ENCODE peak calls at places on chromosomes 12 and 14, in seven cellular contexts. Z, S, J, X, Q, W and G are unnamed samples.

GRCh38 chr14:76829650-76830421 is 3.6 kb downstream of the LRRC74A start:
- DNase-seq in Z (no peak), S (no peak), J (peak), X (no peak), Q (no peak), W (peak), G (no peak)

GRCh38 chr12:1920971-1921370 is 2.5 kb upstream of the CACNA2D4 start:
- DNase-seq in Z (no peak), S (no peak), J (no peak), X (no peak), Q (no peak), W (peak), G (no peak)

GRCh38 chr14:22973217-22974032 is 8.9 kb downstream of the AJUBA start:
- DNase-seq in Z (no peak), S (peak), J (peak), X (no peak), Q (no peak), W (no peak), G (no peak)

GRCh38 chr14:98903371-98903770 is 368.6 kb downstream of the BCL11B start:
- DNase-seq in Z (no peak), S (no peak), J (no peak), X (no peak), Q (no peak), W (no peak), G (no peak)

GRCh38 chr14:74948228-74949175 is 6.9 kb downstream of the PGF start:
- DNase-seq in Z (no peak), S (no peak), J (no peak), X (no peak), Q (no peak), W (no peak), G (no peak)

GRCh38 chr14:96512602-96513397 is 10.6 kb downstream of the PAPOLA start:
- DNase-seq in Z (no peak), S (no peak), J (no peak), X (no peak), Q (no peak), W (no peak), G (no peak)

GRCh38 chr14:93128785-93129459 is 13.2 kb upstream of the ITPK1 start:
- DNase-seq in Z (no peak), S (no peak), J (no peak), X (no peak), Q (no peak), W (no peak), G (no peak)

GRCh38 chr14:81314443-81315175 is 85.5 kb downstream of the STON2 start:
- DNase-seq in Z (no peak), S (no peak), J (no peak), X (no peak), Q (no peak), W (no peak), G (no peak)

GRCh38 chr14:68245146-68246073 is 425.8 kb downstream of the RAD51B start:
- DNase-seq in Z (no peak), S (no peak), J (peak), X (peak), Q (no peak), W (no peak), G (no peak)

GRCh38 chr14:105094193-105094907 is 29.1 kb upstream of the GPR132 start:
- DNase-seq in Z (no peak), S (no peak), J (no peak), X (no peak), Q (no peak), W (no peak), G (no peak)

DNA sequence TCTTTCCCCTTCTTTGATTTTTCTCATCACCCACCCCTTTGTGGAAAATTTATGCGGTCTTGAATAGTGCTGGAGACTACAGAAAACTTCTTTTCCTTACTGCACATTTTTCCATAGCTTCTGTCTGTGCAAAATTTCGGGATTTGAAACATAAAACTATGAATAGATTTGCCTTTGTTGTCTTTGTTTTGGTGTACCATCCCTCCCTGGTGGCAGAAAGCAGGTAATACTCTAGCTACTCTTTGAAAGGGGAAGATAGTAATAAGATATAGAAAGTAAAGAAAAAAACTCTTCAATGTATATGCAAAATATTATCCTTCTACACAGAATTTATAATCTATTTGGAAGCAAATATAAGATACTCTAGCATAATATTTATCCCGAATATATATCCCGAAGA is 79.1 kb upstream of the LMO3 start:
- DNase-seq in Z (no peak), S (peak), J (peak), X (no peak), Q (no peak), W (no peak), G (no peak)
- TF ChIP-seq CTCF in Z (peak), S (peak), J (peak), X (peak), Q (no peak), W (no peak), G (peak)

DNA sequence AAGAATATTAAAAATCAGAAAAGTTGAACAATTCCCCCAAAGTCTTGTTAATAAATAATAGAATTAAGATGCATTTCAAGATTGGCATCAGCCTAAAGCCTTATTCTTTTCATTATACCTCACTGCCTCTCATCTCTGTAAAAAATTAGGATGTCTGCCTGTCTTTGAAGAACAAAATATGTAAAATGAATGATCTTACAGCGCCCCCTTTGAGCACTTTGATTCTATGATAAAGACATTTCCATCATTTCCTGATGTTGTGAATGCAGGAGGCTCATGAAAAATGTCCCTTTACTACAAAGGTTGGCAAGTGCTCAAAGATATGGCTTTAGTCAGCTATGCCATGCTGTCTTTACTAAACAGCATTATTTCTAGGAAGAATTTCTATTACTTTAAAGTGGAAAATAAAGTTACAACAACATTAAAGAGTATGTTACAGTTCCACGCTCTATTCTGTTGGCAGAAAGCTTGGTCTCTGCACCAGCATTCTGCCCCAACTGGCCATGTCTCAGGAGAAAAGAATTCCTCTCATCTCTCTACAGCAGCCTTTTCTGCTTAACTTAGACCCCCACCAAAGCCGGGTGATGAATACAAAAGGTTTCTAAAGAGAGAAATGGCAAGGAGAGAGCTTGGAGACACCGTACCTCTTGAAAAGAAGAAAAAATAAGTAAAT is 95.1 kb downstream of the LLPH start:
- DNase-seq in Z (peak), S (peak), J (peak), X (peak), Q (no peak), W (no peak), G (no peak)
- TF ChIP-seq CTCF in Z (peak), S (peak), J (peak), X (peak), Q (peak), W (no peak), G (peak)

GRCh38 chr12:114166360-114166759 is 200.2 kb upstream of the RBM19 start:
- DNase-seq in Z (peak), S (peak), J (peak), X (peak), Q (peak), W (peak), G (no peak)
- TF ChIP-seq CTCF in Z (peak), S (peak), J (peak), X (peak), Q (peak), W (peak), G (peak)

GRCh38 chr12:6471992-6472366 is 1.5 kb upstream of the VAMP1 start:
- DNase-seq in Z (no peak), S (no peak), J (no peak), X (no peak), Q (no peak), W (no peak), G (no peak)

GRCh38 chr12:6472491-6472890 is 2.0 kb upstream of the VAMP1 start:
- DNase-seq in Z (no peak), S (no peak), J (no peak), X (no peak), Q (no peak), W (no peak), G (no peak)

GRCh38 chr12:6469609-6470374 is 685 bp downstream of the VAMP1 start:
- DNase-seq in Z (no peak), S (no peak), J (no peak), X (no peak), Q (no peak), W (no peak), G (no peak)

GRCh38 chr12:6469092-6469491 is 1.4 kb downstream of the VAMP1 start:
- DNase-seq in Z (no peak), S (no peak), J (no peak), X (no peak), Q (no peak), W (no peak), G (no peak)

DNA sequence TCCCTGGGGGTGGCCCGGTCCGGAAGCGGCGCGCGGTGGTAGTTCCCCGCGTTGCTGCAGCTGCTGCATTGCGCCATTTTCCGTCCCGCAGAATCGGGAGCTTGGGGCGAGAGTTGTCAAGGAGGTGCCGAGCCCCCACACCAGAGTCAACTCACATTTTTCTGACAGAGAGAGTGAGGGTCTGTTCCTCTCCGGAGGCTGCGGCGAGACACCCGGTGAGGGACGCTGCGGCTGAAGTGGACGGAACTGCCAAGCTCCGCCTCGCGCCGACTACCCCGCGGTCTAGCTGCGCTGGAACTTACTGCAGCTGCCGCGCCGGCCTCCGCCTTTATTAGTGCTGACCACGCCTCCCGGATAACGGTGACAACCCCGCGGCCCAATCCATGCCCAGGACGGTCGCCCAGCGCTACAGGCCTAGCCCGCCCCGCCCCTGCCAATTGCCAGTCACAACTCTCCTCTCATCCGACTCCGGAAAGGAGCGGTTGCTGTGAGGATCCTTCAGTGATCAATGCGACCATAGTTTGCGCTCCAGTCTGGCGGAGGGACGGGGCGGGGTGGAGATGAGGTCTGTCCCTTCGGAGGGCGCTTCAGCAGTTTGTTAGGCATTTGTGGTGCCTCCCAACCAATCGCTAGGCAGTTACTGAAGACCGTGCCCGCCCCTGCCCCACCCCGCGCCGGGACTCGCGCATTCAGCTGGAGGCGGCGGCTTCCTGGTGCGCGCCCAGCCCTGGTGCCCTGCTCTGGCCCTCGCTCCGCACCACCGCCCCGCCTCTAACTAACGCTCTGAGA is at the start of gene VAMP1:
- DNase-seq in Z (peak), S (peak), J (peak), X (peak), Q (peak), W (peak), G (peak)
- TF ChIP-seq CTCF in Z (no peak), S (no peak), J (no peak), X (no peak), Q (no peak), W (peak), G (no peak)

GRCh38 chr12:105162174-105162573 is 54.6 kb downstream of the WASHC4 start:
- DNase-seq in Z (no peak), S (no peak), J (no peak), X (no peak), Q (no peak), W (no peak), G (no peak)
- TF ChIP-seq CTCF in Z (no peak), S (no peak), J (no peak), X (no peak), Q (no peak), W (no peak), G (no peak)

GRCh38 chr12:12608557-12608957 is 3.1 kb upstream of the CREBL2 start:
- DNase-seq in Z (no peak), S (peak), J (peak), X (no peak), Q (no peak), W (no peak), G (no peak)
- TF ChIP-seq CTCF in Z (no peak), S (peak), J (no peak), X (no peak), Q (peak), W (no peak), G (no peak)

DNA sequence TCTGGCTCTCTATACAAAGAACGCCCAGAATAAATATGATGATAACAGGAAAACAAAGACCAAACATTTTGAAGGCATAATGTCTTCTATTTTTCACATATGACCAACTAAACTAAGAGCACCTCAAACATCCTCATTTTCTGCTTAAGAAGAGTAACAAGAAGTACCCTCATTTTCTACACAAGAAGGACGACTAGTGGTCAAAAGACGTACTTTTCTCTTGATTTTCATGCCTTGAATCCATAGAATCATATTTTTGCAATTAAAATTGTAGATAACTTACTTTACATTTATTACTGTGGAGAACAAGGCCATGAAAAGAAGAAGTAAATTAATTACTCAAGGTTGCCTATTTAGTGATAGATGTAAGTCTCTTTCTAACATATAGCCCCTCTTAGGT is 358.6 kb downstream of the DUSP6 start:
- DNase-seq in Z (peak), S (peak), J (peak), X (peak), Q (peak), W (no peak), G (no peak)
- TF ChIP-seq CTCF in Z (peak), S (peak), J (peak), X (peak), Q (peak), W (peak), G (peak)

GRCh38 chr14:32104308-32104707 is 27.2 kb downstream of the ARHGAP5 start:
- DNase-seq in Z (no peak), S (no peak), J (no peak), X (no peak), Q (no peak), W (no peak), G (no peak)

GRCh38 chr14:32100175-32100574 is 23.1 kb downstream of the ARHGAP5 start:
- DNase-seq in Z (no peak), S (no peak), J (no peak), X (no peak), Q (no peak), W (no peak), G (no peak)

GRCh38 chr14:32102152-32102787 is 25.2 kb downstream of the ARHGAP5 start:
- DNase-seq in Z (no peak), S (no peak), J (no peak), X (peak), Q (no peak), W (no peak), G (no peak)

GRCh38 chr14:32102968-32103367 is 25.9 kb downstream of the ARHGAP5 start:
- DNase-seq in Z (no peak), S (no peak), J (no peak), X (no peak), Q (no peak), W (no peak), G (no peak)

DNA sequence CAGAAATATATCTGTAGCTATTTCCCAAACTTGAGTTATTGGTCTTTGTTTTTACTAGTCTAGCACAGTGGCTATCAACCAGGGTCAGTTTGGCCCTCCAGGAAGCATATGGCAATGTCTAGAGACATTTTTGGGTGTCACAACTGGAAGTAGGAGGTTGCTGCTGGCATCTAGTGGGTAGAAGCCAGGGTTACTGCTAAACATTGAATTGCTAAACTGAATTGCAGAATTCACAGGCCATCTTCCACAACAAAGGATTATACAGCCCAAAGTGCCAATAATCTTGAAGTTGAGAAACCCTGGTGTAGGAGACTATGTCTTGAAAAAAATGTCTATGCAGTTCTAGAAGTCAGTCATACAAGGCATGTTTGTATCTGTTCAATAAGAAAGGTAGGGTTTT is 27.7 kb downstream of the ARHGAP5 start:
- DNase-seq in Z (no peak), S (no peak), J (peak), X (no peak), Q (no peak), W (no peak), G (no peak)
- TF ChIP-seq CTCF in Z (no peak), S (no peak), J (no peak), X (no peak), Q (no peak), W (no peak), G (no peak)